ENCODE peak calls at places on chromosome 3, in five cellular contexts. L is H1, D is GM12878, G is NT2/D1, C is HepG2. E is an unnamed sample.

GRCh38 chr3:172138792-172139507 is 99.6 kb downstream of the FNDC3B start:
- DNase-seq in D (peak; percentile 89), L (no peak), C (peak; percentile 70), G (no peak), E (no peak)

GRCh38 chr3:13574798-13575451 is 26.0 kb downstream of the FBLN2 start:
- DNase-seq in L (no peak), D (no peak), C (no peak), G (no peak), E (no peak)

GRCh38 chr3:57397175-57398026 is 104.9 kb upstream of the ASB14 start:
- DNase-seq in C (peak; percentile 60), L (peak; percentile 64), G (peak; percentile 18), D (peak; percentile 39), E (peak; percentile 64)

GRCh38 chr3:99753268-99753975 is 64.2 kb upstream of the CMSS1 start:
- DNase-seq in L (peak; percentile 52), G (peak; percentile 52), D (peak; percentile 40), C (peak; percentile 28), E (peak; percentile 66)

GRCh38 chr3:88610820-88611219 is 461.1 kb downstream of the C3orf38 start:
- DNase-seq in C (no peak), L (no peak), D (no peak), G (no peak), E (no peak)

GRCh38 chr3:119783883-119784282 is 2.0 kb downstream of the NR1I2 start:
- DNase-seq in G (no peak), C (no peak), D (no peak), L (no peak), E (no peak)

GRCh38 chr3:147737411-147737810 is 328.2 kb downstream of the ZIC1 start:
- DNase-seq in L (no peak), D (no peak), G (no peak), C (no peak), E (no peak)

GRCh38 chr3:44136421-44136820 is 105.3 kb upstream of the TOPAZ1 start:
- DNase-seq in D (no peak), C (no peak), G (no peak), L (no peak), E (no peak)

GRCh38 chr3:126031981-126032471 is 51.9 kb downstream of the SLC41A3 start:
- DNase-seq in C (no peak), G (no peak), L (peak; percentile 35), D (no peak), E (no peak)

GRCh38 chr3:188634285-188634684 is 480.3 kb downstream of the LPP start:
- DNase-seq in D (no peak), C (no peak), L (no peak), G (no peak), E (no peak)

GRCh38 chr3:114231616-114232015 is 5.8 kb downstream of the ZNF80 start:
- DNase-seq in G (no peak), L (no peak), D (no peak), C (no peak), E (no peak)

GRCh38 chr3:138824114-138824506 is 10.6 kb downstream of the PIK3CB start:
- DNase-seq in G (peak; percentile 43), D (no peak), L (no peak), C (no peak), E (no peak)

GRCh38 chr3:183491923-183492848 is 63.3 kb downstream of the KLHL6 start:
- DNase-seq in C (no peak), D (no peak), L (peak; percentile 44), G (no peak), E (no peak)

GRCh38 chr3:71728632-71729342 is 3.6 kb upstream of the EIF4E3 start:
- DNase-seq in L (peak; percentile 73), D (no peak), C (no peak), G (peak; percentile 88), E (peak; percentile 19)

GRCh38 chr3:195557327-195557726 is 14.2 kb upstream of the PPP1R2 start:
- DNase-seq in L (no peak), G (no peak), D (no peak), C (peak; percentile 40), E (no peak)

GRCh38 chr3:197490098-197490497 is 65.7 kb downstream of the BDH1 start:
- DNase-seq in G (no peak), D (no peak), L (no peak), C (peak; percentile 38), E (no peak)

GRCh38 chr3:11250902-11251806 is 21.0 kb upstream of the ATG7 start:
- DNase-seq in G (no peak), C (no peak), L (no peak), D (no peak), E (no peak)

DNA sequence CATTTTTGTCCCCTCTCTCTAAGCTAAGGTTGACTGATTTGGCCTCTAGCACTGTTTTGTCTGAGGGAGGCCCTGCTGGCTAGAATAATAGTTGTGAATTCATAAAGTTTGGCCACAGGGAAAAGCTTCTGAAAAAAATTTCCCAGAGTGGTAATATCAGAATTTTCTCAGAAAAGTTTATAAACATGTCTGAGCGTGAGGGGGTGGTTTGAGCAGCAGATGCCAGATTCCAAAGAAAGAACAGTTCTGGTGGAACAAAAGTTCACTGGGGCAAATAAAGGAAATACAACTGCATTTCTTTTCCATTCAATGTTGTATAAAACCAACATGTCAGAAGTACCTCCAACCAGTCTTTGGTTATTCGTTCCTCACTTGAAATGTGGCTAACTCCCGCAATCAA is 61.2 kb downstream of the CLDN1 start:
- DNase-seq in G (no peak), D (no peak), L (no peak), C (no peak), E (no peak)
- TF ChIP-seq SUZ12 in G (no peak), D (no peak), L (no peak), C (no peak), E (no peak)

GRCh38 chr3:109920749-109921148 is 583.4 kb upstream of the DPPA4 start:
- DNase-seq in G (no peak), C (no peak), L (no peak), D (no peak), E (no peak)
- TF ChIP-seq SUZ12 in G (no peak), C (no peak), L (no peak), D (no peak), E (no peak)

DNA sequence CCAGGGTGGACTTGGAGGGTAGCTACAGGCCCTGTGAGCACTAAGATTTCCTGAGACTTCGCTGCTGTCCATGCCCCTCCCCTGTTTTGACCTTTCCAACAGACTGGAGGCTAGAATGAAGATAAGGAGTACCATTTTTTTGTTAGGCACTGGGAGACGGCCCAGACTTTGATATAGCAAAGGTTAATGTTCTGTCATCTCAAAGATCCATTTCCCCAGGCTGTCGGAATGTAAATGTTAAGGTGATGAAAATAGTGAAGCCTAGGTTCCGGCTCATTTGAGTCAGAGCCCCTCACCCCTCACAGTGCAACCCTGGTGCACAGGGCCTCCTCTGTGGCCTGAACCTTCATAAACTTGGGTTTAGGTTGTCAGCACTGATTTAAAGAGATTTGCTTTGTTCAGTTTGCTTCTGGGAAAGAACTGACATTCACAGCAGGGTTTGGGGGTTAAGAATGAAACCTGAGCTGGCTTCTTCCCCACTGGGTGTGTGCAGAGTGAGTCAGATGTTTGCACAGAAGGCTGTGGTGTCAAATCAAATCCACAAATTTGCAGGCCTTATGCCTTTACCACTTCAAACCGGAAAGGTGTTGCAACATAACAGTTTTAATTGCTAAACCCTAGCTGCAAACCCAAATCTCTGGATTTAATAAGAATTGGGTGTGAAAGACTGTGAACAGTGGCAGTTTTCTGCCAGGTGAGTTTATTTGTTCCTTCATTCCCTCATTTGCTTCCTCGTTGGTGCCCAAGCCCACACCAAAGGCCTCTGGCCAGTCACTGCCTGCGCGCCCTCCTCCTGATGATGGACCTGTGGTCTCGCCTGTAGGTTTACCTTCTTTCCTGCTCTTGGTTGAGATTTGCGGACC is 20.6 kb upstream of the KCTD6 start:
- DNase-seq in D (no peak), C (peak; percentile 95), L (no peak), G (no peak), E (peak; percentile 52)
- TF ChIP-seq SUZ12 in D (no peak), C (no peak), L (no peak), G (no peak), E (no peak)

GRCh38 chr3:148873270-148873927 is 8.3 kb downstream of the CPA3 start:
- DNase-seq in G (no peak), C (peak; percentile 19), L (no peak), D (no peak), E (no peak)
- TF ChIP-seq SUZ12 in G (no peak), C (no peak), L (no peak), D (no peak), E (no peak)